ENCODE peak calls at places on chromosome 12, in four cellular contexts. U is HCT116, E is SK-N-SH, R is K562. C is an unnamed sample.

GRCh38 chr12:30828686-30829085 is 73.9 kb upstream of the CAPRIN2 start:
- DNase-seq in R (no peak), E (no peak), U (no peak), C (no peak)

GRCh38 chr12:46160081-46160980 is 108.5 kb downstream of the SLC38A1 start:
- DNase-seq in E (peak; percentile 34), R (no peak), U (no peak), C (no peak)

GRCh38 chr12:29041621-29042020 is 107.5 kb upstream of the FAR2 start:
- DNase-seq in U (peak; percentile 36), R (no peak), E (no peak), C (no peak)

GRCh38 chr12:47799357-47799955 is 20.2 kb downstream of the HDAC7 start:
- DNase-seq in E (no peak), U (no peak), R (no peak), C (no peak)

GRCh38 chr12:68824597-68825250 is 16.7 kb downstream of the MDM2 start:
- DNase-seq in R (no peak), U (no peak), E (no peak), C (no peak)

GRCh38 chr12:79441534-79441933 is 249.2 kb downstream of the PAWR start:
- DNase-seq in U (no peak), E (no peak), R (no peak), C (no peak)

GRCh38 chr12:5251092-5251491 is 180.8 kb upstream of the NTF3 start:
- DNase-seq in U (no peak), E (no peak), R (no peak), C (no peak)

GRCh38 chr12:60419986-60420385 is 824.2 kb downstream of the SLC16A7 start:
- DNase-seq in U (no peak), E (no peak), R (no peak), C (no peak)

GRCh38 chr12:6089041-6089823 is 35.2 kb downstream of the VWF start:
- DNase-seq in R (no peak), E (no peak), U (peak; percentile 77), C (peak; percentile 56)

GRCh38 chr12:37733856-37734255 is 582.7 kb upstream of the ALG10B start:
- DNase-seq in E (no peak), R (no peak), U (no peak), C (no peak)

GRCh38 chr12:53224268-53224896 is 7.6 kb downstream of the RARG start:
- DNase-seq in U (no peak), R (peak; percentile 72), E (peak; percentile 69), C (peak; percentile 40)

GRCh38 chr12:123035841-123036240 is 55.4 kb downstream of the ARL6IP4 start:
- DNase-seq in U (no peak), E (no peak), R (no peak), C (no peak)

GRCh38 chr12:123034022-123034541 is 53.6 kb downstream of the ARL6IP4 start:
- DNase-seq in U (no peak), R (peak; percentile 45), E (no peak), C (no peak)

GRCh38 chr12:123036471-123037285 is 56.2 kb downstream of the ARL6IP4 start:
- DNase-seq in R (peak; percentile 68), U (no peak), E (no peak), C (no peak)

GRCh38 chr12:123033392-123034021 is 53.0 kb downstream of the ARL6IP4 start:
- DNase-seq in R (peak; percentile 51), E (no peak), U (no peak), C (no peak)

GRCh38 chr12:123034865-123035264 is 54.4 kb downstream of the ARL6IP4 start:
- DNase-seq in E (no peak), U (no peak), R (no peak), C (no peak)
- TF ChIP-seq ELF1 in E (no peak), U (no peak), R (no peak), C (no peak)

DNA sequence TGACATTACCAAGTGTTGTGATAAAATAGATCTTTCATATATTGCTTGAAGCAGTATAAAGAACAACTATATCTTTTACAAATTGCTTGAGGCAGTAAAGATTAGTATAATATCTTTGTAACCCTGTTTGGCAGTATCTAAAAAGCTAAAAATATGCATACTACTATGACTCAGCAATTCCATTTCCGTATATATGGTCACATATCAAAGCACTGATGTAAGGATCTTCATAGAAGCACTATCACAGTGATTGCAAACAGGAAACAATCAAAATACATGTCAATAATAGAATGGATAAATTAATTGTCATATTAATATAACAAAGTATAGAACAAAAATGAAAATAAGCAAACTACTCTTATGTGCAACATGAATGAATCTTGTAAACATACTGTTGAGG is 158.4 kb upstream of the IGF1 start:
- DNase-seq in R (no peak), E (no peak), U (no peak), C (no peak)
- TF ChIP-seq ELF1 in R (no peak), E (no peak), U (no peak), C (no peak)

GRCh38 chr12:55899035-55899434 is 28.7 kb downstream of the PYM1 start:
- DNase-seq in R (no peak), U (no peak), E (no peak), C (peak; percentile 35)
- TF ChIP-seq ELF1 in R (no peak), U (no peak), E (no peak), C (no peak)

GRCh38 chr12:127383281-127383680 is 883.7 kb upstream of the TMEM132C start:
- DNase-seq in E (no peak), R (no peak), U (no peak), C (no peak)
- TF ChIP-seq ELF1 in E (no peak), R (no peak), U (no peak), C (no peak)

DNA sequence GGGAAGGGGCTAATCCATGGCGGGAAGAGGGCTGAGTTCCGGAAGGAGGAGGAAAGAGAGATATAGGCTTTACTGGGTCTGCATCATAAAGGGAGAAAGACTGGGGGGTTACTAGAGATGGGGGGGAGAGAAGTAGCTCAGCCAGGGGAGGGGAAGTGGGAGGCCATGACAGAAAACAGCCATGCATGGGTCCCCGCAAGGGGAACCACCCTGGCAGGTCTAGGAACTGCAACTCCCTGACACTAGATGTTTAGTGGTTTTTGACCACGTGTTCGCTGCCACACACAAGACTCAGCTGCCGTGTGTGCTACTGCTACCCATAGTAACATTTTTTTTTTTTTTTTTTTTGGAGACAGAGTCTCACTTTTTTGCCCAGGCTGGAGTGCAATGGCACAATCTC is 145.0 kb downstream of the RIMBP2 start:
- DNase-seq in E (no peak), R (no peak), U (no peak), C (no peak)
- TF ChIP-seq ELF1 in E (no peak), R (no peak), U (no peak), C (no peak)

DNA sequence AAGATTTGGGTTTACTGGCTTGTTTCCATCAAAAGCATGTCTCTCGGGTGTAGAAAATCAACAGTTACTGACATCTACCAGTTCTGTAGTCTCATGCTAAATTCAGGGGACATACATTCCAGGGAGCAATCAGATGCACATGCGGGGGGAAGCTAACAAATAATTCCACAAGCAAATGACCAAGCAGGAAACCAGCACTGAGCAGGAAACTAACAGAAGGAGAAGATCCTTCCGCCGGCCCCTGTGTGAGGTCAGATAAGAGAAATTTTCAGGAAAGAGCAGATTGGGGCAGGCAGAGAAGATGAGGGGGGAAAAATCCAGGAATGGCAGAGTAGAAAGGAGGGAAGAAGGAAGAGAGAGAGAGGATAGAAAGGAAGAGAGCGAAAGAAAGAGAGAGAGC is 127.6 kb upstream of the TMCC3 start:
- DNase-seq in R (no peak), U (no peak), E (no peak), C (no peak)
- TF ChIP-seq ELF1 in R (no peak), U (no peak), E (no peak), C (no peak)

GRCh38 chr12:108312073-108312884 is 26.8 kb downstream of the CMKLR1 start:
- DNase-seq in U (no peak), R (no peak), E (no peak), C (peak; percentile 32)

GRCh38 chr12:108311605-108312004 is 27.5 kb downstream of the CMKLR1 start:
- DNase-seq in E (no peak), U (no peak), R (no peak), C (no peak)

GRCh38 chr12:108308432-108308831 is 30.7 kb downstream of the CMKLR1 start:
- DNase-seq in U (no peak), E (no peak), R (no peak), C (no peak)

GRCh38 chr12:108309674-108310312 is 29.3 kb downstream of the CMKLR1 start:
- DNase-seq in R (no peak), E (no peak), U (no peak), C (no peak)

GRCh38 chr12:108310489-108310888 is 28.6 kb downstream of the CMKLR1 start:
- DNase-seq in R (peak; percentile 23), U (no peak), E (peak; percentile 71), C (no peak)
- TF ChIP-seq ELF1 in R (no peak), U (no peak), E (no peak), C (no peak)

DNA sequence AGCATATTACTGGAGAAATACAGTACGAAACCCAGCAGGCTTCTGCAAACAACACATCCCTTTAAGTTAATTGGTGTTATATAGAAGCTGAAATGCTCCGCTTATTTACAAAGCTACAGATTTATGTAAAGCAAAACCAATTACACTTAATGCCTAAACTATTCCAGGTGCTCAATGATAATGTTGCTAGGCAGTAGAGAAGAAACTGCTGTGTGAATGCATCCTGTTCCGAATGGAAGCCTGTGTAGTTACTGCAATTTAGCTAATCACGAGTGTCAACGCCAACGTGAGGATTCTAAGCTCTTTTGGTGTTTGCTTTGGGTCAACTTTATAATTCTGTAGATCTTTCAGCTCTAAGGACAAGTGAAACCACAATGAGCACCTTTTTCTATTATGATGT is 89.8 kb downstream of the SLC15A5 start:
- DNase-seq in E (no peak), R (no peak), U (no peak), C (no peak)
- TF ChIP-seq ELF1 in E (no peak), R (no peak), U (no peak), C (no peak)

GRCh38 chr12:84562331-84562730 is 350.3 kb downstream of the SLC6A15 start:
- DNase-seq in R (no peak), E (no peak), U (no peak), C (no peak)
- TF ChIP-seq ELF1 in R (no peak), E (no peak), U (no peak), C (no peak)

DNA sequence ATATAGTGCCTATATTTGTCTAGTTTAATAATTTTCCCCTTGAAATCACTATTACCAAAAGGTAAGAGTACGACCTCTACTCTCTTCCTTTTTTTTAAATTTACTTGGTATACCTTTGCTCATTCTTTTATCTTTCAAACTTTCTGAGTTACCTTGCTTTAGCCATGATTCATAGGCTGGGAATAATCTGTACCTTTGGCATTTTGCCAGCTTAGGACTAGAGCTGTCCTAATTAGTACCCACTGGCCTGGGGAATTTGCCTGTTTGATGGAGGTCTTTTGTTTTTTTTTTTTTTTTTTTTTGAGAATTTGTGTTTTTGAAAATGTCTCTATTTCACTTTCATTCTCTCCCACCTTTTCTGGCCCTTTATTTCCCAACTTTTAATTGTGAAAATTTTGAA is 8.7 kb upstream of the SLC4A8 start:
- DNase-seq in U (no peak), E (no peak), R (no peak), C (no peak)
- TF ChIP-seq ELF1 in U (no peak), E (no peak), R (no peak), C (no peak)

C was measured in HepG2.